ENCODE peak calls at places on chromosomes 13 and 19, in six cellular contexts. Z is heart left ventricle; T is PC-3; U is tibial artery; O is neuronal stem cell; I is CD8-positive, alpha-beta T cell. L is an unnamed sample. For H3K4me1, the result is how much of the 10 kb centered on the place peaks cover.

GRCh38 chr19:38046254-38047047 is 139.4 kb downstream of the SIPA1L3 start:
- DNase-seq in O (no peak), I (no peak), Z (no peak), T (no peak), U (no peak), L (no peak)

GRCh38 chr13:98476538-98476966 is 100.4 kb downstream of the STK24 start:
- DNase-seq in I (peak), U (peak), T (peak), O (no peak), Z (no peak), L (peak)

GRCh38 chr19:54896036-54896435 is 9.9 kb upstream of the NCR1 start:
- DNase-seq in U (no peak), I (no peak), T (no peak), Z (no peak), O (no peak), L (no peak)

GRCh38 chr19:52896431-52897148 is 845 bp downstream of the ZNF320 start:
- DNase-seq in I (no peak), O (peak), U (peak), Z (peak), T (peak), L (peak)

GRCh38 chr13:66009241-66009640 is 1220.9 kb downstream of the PCDH9 start:
- DNase-seq in I (no peak), T (no peak), U (no peak), O (no peak), Z (no peak), L (no peak)

GRCh38 chr13:109904218-109904617 is 117.8 kb upstream of the IRS2 start:
- DNase-seq in T (no peak), O (no peak), Z (no peak), I (no peak), U (no peak), L (no peak)

GRCh38 chr13:48656621-48657020 is 2.9 kb downstream of the CYSLTR2 start:
- DNase-seq in T (no peak), U (no peak), I (no peak), O (peak), Z (no peak), L (no peak)

GRCh38 chr19:48961051-48961649 is 4.0 kb upstream of the FTL start:
- DNase-seq in O (no peak), I (no peak), Z (no peak), T (no peak), U (no peak), L (no peak)

GRCh38 chr13:96431044-96431581 is 341.2 kb downstream of the HS6ST3 start:
- DNase-seq in U (no peak), O (no peak), Z (no peak), I (no peak), T (no peak), L (no peak)

GRCh38 chr13:94309997-94310842 is 169.3 kb downstream of the DCT start:
- DNase-seq in T (peak), Z (no peak), I (no peak), U (no peak), O (no peak), L (no peak)

GRCh38 chr13:23069571-23069970 is 111.2 kb upstream of the SGCG start:
- DNase-seq in I (no peak), T (peak), Z (no peak), O (no peak), U (no peak), L (no peak)

GRCh38 chr19:3276341-3276799 is 51.9 kb downstream of the CELF5 start:
- DNase-seq in I (peak), Z (no peak), T (peak), U (no peak), O (no peak), L (peak)

GRCh38 chr13:104648291-104648690 is 1582.1 kb upstream of the SLC10A2 start:
- DNase-seq in U (no peak), Z (no peak), O (no peak), I (no peak), T (no peak), L (no peak)

GRCh38 chr19:1104452-1105216 is 840 bp downstream of the GPX4 start:
- DNase-seq in O (peak), I (peak), U (peak), T (peak), Z (peak), L (peak)

GRCh38 chr13:109401307-109401706 is 385.1 kb downstream of the IRS2 start:
- DNase-seq in T (no peak), O (no peak), I (no peak), Z (no peak), U (no peak), L (peak)

GRCh38 chr19:31519216-31519615 is 170.0 kb upstream of the TSHZ3 start:
- DNase-seq in O (no peak), Z (no peak), I (no peak), U (no peak), T (no peak), L (no peak)

GRCh38 chr13:101522607-101523006 is 70.1 kb downstream of the ITGBL1 start:
- DNase-seq in I (no peak), O (no peak), U (no peak), Z (no peak), T (no peak), L (no peak)

GRCh38 chr19:48989701-48990291 is 3.3 kb downstream of the GYS1 start:
- DNase-seq in U (no peak), T (no peak), Z (peak), I (no peak), O (no peak), L (no peak)

GRCh38 chr19:32606289-32606688 is 25.3 kb downstream of the PDCD5 start:
- DNase-seq in O (no peak), Z (no peak), U (no peak), T (no peak), I (no peak), L (no peak)

GRCh38 chr19:47142779-47143178 is 12.1 kb downstream of the SAE1 start:
- DNase-seq in I (no peak), T (no peak), O (no peak), U (no peak), Z (no peak), L (no peak)

GRCh38 chr13:32878172-32878571 is 138.1 kb upstream of the KL start:
- DNase-seq in U (no peak), O (no peak), T (peak), Z (no peak), I (no peak), L (no peak)

GRCh38 chr19:47391510-47392223 is 27.7 kb downstream of the MEIS3 start:
- DNase-seq in I (peak), T (peak), U (peak), Z (peak), O (peak), L (peak)

GRCh38 chr13:51822106-51822840 is 18.3 kb upstream of the DHRS12 start:
- DNase-seq in Z (no peak), U (no peak), T (no peak), O (no peak), I (no peak), L (no peak)

GRCh38 chr19:36489920-36490415 is 607 bp upstream of the ZNF566 start:
- DNase-seq in I (peak), T (peak), O (peak), U (peak), Z (peak), L (peak)

GRCh38 chr13:71360041-71360440 is 507.0 kb downstream of the DACH1 start:
- DNase-seq in U (no peak), Z (no peak), O (no peak), T (no peak), I (no peak), L (no peak)

GRCh38 chr13:33550885-33551284 is 265.3 kb upstream of the STARD13 start:
- DNase-seq in U (no peak), Z (no peak), I (no peak), O (no peak), T (no peak), L (no peak)

GRCh38 chr19:43759515-43759914 is 4.8 kb upstream of the SMG9 start:
- DNase-seq in O (no peak), Z (no peak), U (no peak), I (no peak), T (peak), L (no peak)

GRCh38 chr13:39394811-39395685 is 207.9 kb downstream of the LHFPL6 start:
- DNase-seq in U (no peak), I (no peak), Z (peak), O (no peak), T (no peak), L (no peak)

DNA sequence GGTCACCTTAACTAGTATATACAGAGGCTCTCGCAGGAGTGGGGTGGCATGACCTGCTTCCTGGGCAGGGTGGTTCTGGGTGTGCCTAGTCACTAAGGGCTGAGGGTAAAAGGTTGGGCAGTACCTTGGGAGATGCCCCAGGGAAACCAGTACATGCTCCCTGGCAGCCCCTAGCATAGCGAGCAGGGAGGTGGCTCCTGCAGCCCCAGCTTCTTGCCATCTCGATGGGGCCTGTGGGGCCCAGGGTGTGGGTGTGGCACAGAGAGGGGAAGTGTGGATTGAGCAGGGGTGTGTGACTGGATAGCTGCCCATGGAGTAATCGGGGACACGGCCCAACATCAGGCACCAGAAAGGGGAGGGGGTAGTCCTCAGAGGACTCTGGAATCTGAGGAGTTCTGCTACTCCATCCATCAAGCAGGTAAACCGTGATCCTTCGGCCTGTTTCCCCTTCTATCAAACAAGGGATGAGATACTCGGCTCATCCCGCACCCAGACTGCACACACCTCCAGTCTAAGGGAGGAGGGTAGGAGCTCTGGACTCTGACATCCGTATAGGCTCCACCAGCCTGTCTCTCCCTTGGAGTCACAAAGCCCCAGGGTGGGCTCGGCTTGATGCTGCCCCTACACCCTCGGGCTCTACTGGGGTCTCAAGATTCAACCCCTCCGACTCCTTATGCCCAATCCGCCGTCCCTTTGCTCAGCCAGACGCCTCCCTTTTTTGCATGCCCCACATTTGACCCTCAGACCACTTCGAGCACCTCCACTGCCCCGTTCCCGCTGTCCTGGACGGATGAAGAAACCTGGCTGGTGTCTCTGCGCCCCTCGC is 1.1 kb downstream of the ZBTB45 start:
- DNase-seq in O (no peak), T (peak), U (no peak), Z (no peak), I (no peak), L (peak)
- H3K27ac ChIP-seq in O (peak), T (peak), U (peak), Z (peak), I (peak), L (peak)

GRCh38 chr19:6739390-6739883 is at the start of gene TRIP10:
- DNase-seq in I (peak), U (peak), O (peak), Z (peak), T (peak), L (peak)

GRCh38 chr19:6738726-6739389 is 622 bp upstream of the TRIP10 start:
- DNase-seq in T (no peak), Z (peak), I (peak), U (peak), O (no peak), L (no peak)

GRCh38 chr19:6737873-6738725 is 719 bp upstream of the GPR108 start:
- DNase-seq in T (peak), Z (peak), U (peak), O (peak), I (peak), L (peak)

GRCh38 chr19:6740589-6741348 is 1.3 kb downstream of the TRIP10 start:
- DNase-seq in Z (peak), O (peak), U (peak), I (peak), T (peak), L (peak)

GRCh38 chr19:6739884-6740588 is 556 bp downstream of the TRIP10 start:
- DNase-seq in U (no peak), T (no peak), Z (peak), O (no peak), I (no peak), L (peak)
- H3K4me1 ChIP-seq in U (half or more), T (half or more), Z (under half), O (under half), I (under half), L (under half)

DNA sequence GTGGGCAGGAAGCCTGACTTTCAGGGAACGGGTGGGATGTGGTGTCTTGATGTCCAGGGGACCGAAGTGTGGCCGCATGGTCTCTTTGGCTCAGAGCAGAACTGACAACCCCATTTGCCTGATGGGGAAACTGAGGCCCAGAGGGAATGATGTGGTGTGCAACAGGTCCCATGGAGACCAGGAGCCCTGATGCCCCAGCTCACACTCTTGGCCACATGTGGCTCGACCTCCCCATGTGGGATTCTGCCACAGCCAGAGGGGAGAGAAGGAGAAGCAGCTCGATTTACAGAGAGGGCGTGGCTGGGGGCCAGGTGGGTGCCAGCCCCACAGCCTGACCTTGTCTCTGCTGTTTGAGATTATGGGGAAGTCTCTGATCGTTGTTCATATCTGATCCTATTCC is 128.1 kb downstream of the TEX29 start:
- DNase-seq in O (no peak), Z (no peak), I (no peak), T (no peak), U (no peak), L (no peak)
- H3K4me3 ChIP-seq in O (no peak), Z (no peak), I (no peak), T (no peak), U (no peak), L (no peak)

DNA sequence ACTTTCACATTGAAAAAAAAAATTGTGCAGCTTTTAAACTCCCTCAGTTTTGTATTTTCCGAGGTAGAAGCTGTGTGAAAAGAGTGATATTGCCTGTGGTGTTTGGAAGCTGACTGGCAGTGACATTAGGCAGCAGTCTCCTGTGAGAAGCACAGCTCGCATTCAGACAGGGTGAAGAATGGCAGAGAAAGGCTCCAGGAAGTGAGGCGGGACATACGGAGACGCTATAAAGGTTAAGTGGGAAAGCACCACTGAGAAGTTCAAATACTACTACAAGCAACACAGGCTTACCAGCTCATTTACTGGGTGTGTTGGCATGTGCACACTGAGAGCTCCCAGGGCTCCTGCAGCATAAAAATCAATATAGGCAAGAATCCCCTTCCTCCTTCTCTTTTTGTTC is 88.4 kb downstream of the RXFP2 start:
- DNase-seq in I (no peak), O (no peak), Z (no peak), T (no peak), U (no peak), L (no peak)
- H3K27ac ChIP-seq in I (no peak), O (no peak), Z (no peak), T (no peak), U (no peak), L (no peak)

GRCh38 chr19:39768811-39769210 is 9.8 kb upstream of the LEUTX start:
- DNase-seq in O (no peak), U (no peak), I (no peak), T (no peak), Z (no peak), L (no peak)
- H3K4me1 ChIP-seq in O (under half), U (under half), I (under half), T (under half), Z (under half), L (under half)

GRCh38 chr13:29817604-29818378 is 32.6 kb downstream of the UBL3 start:
- DNase-seq in U (no peak), Z (no peak), T (no peak), O (no peak), I (no peak), L (no peak)
- H3K4me3 ChIP-seq in U (no peak), Z (no peak), T (no peak), O (no peak), I (no peak), L (no peak)

DNA sequence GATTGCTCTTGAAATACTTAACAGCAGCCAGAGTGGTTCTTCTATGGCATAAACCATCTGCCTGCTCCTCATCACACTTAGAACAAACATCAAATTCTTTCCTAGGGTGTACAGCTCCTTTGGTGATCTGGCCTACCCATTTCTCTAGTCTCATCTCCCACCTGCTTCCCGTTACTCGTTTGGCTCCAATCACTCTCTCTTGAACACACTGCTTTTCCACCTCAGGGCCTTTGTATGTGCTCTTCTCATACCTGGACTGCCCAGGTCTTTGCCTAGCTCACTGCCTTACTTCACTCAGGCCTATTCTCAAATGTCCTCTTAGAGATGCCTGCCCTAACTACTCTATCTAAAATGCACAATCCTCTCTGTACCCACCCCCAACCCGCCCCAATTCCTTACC is 100.5 kb downstream of the KCNRG start:
- DNase-seq in Z (no peak), T (no peak), U (no peak), I (no peak), O (no peak), L (no peak)
- H3K27ac ChIP-seq in Z (no peak), T (no peak), U (no peak), I (no peak), O (no peak), L (no peak)

GRCh38 chr19:45451181-45451849 is 16.5 kb upstream of the FOSB start:
- DNase-seq in I (peak), Z (no peak), U (peak), T (peak), O (no peak), L (peak)
- H3K4me1 ChIP-seq in I (under half), Z (under half), U (under half), T (under half), O (under half), L (under half)

GRCh38 chr13:40494513-40494912 is 171.9 kb downstream of the FOXO1 start:
- DNase-seq in Z (no peak), I (no peak), T (no peak), U (no peak), O (no peak), L (no peak)
- H3K4me3 ChIP-seq in Z (no peak), I (peak), T (no peak), U (no peak), O (no peak), L (no peak)

GRCh38 chr19:18865973-18866799 is 29.8 kb downstream of the CERS1 start:
- DNase-seq in Z (peak), T (peak), O (peak), I (peak), U (no peak), L (peak)
- H3K27ac ChIP-seq in Z (no peak), T (no peak), O (no peak), I (no peak), U (no peak), L (no peak)